ENCODE peak calls at places on chromosome 4, in six cellular contexts. X is NCI-H345; A is head of caudate nucleus; E is psoas muscle; V is breast epithelium; G is stimulated activated CD8-positive, alpha-beta memory T cell treated with anti-CD3 and anti-CD28 coated beads, Interleukin-4, amount 100 ng/mL, for 48 hours. K is an unnamed sample.

GRCh38 chr4:62544428-62544827 is 1344.3 kb downstream of the ADGRL3 start:
- DNase-seq in X (no peak), A (no peak), E (no peak), V (no peak), G (no peak), K (no peak)

GRCh38 chr4:7459471-7459870 is 24.7 kb upstream of the PSAPL1 start:
- DNase-seq in X (no peak), A (no peak), E (no peak), V (no peak), G (no peak), K (no peak)

GRCh38 chr4:23946307-23946706 is 56.5 kb upstream of the PPARGC1A start:
- DNase-seq in X (no peak), A (no peak), E (no peak), V (no peak), G (no peak), K (no peak)

GRCh38 chr4:6221296-6221850 is 21.0 kb upstream of the JAKMIP1 start:
- DNase-seq in X (peak), A (peak), E (no peak), V (no peak), G (no peak), K (no peak)

GRCh38 chr4:116501954-116502353 is 583.4 kb downstream of the TRAM1L1 start:
- DNase-seq in X (no peak), A (no peak), E (no peak), V (no peak), G (no peak), K (no peak)

GRCh38 chr4:168319486-168320019 is 1.0 kb upstream of the DDX60 start:
- DNase-seq in X (no peak), A (no peak), E (no peak), V (no peak), G (no peak), K (no peak)

GRCh38 chr4:115562506-115562905 is 449.1 kb upstream of the NDST4 start:
- DNase-seq in X (no peak), A (no peak), E (no peak), V (no peak), G (no peak), K (no peak)

GRCh38 chr4:73053974-73054480 is 15.5 kb downstream of the COX18 start:
- DNase-seq in X (no peak), A (no peak), E (no peak), V (no peak), G (no peak), K (peak)

GRCh38 chr4:173522160-173522873 is 7.7 kb downstream of the HAND2 start:
- DNase-seq in X (peak), A (no peak), E (peak), V (peak), G (no peak), K (peak)

GRCh38 chr4:172980178-172980577 is 188.4 kb upstream of the GALNT7 start:
- DNase-seq in X (no peak), A (no peak), E (no peak), V (no peak), G (no peak), K (no peak)

GRCh38 chr4:156799121-156799589 is 172.4 kb downstream of the PDGFC start:
- DNase-seq in X (no peak), A (no peak), E (no peak), V (no peak), G (no peak), K (no peak)

GRCh38 chr4:106246441-106246840 is 69.6 kb downstream of the TBCK start:
- DNase-seq in X (no peak), A (no peak), E (no peak), V (no peak), G (no peak), K (no peak)

GRCh38 chr4:55876387-55876786 is 22.9 kb downstream of the EXOC1 start:
- DNase-seq in X (no peak), A (no peak), E (no peak), V (no peak), G (no peak), K (no peak)

GRCh38 chr4:101200561-101200960 is 146.8 kb downstream of the PPP3CA start:
- DNase-seq in X (no peak), A (no peak), E (no peak), V (no peak), G (no peak), K (peak)

GRCh38 chr4:80225628-80226027 is 28.3 kb downstream of the PRDM8 start:
- DNase-seq in X (no peak), A (no peak), E (no peak), V (no peak), G (no peak), K (no peak)

GRCh38 chr4:144615182-144615581 is 30.8 kb upstream of the HHIP start:
- DNase-seq in X (no peak), A (no peak), E (no peak), V (no peak), G (no peak), K (peak)

GRCh38 chr4:82493721-82494425 is 63.5 kb downstream of the ENOPH1 start:
- DNase-seq in X (no peak), A (no peak), E (no peak), V (no peak), G (no peak), K (no peak)

GRCh38 chr4:4560136-4560535 is 18.3 kb upstream of the STX18 start:
- DNase-seq in X (no peak), A (no peak), E (no peak), V (no peak), G (no peak), K (no peak)

GRCh38 chr4:127214001-127214400 is 418.8 kb upstream of the INTU start:
- DNase-seq in X (no peak), A (no peak), E (no peak), V (no peak), G (no peak), K (no peak)

GRCh38 chr4:150769235-150769634 is 187.3 kb downstream of the MAB21L2 start:
- DNase-seq in X (no peak), A (no peak), E (no peak), V (no peak), G (no peak), K (peak)

GRCh38 chr4:172143605-172144314 is 330.6 kb downstream of the GALNTL6 start:
- DNase-seq in X (no peak), A (no peak), E (no peak), V (no peak), G (no peak), K (no peak)

GRCh38 chr4:15769202-15769601 is 8.9 kb upstream of the CD38 start:
- DNase-seq in X (no peak), A (no peak), E (no peak), V (no peak), G (no peak), K (no peak)

GRCh38 chr4:55172694-55173287 is 47.4 kb upstream of the KDR start:
- DNase-seq in X (no peak), A (no peak), E (no peak), V (no peak), G (no peak), K (peak)

GRCh38 chr4:3819210-3819919 is 53.2 kb downstream of the ADRA2C start:
- DNase-seq in X (no peak), A (no peak), E (no peak), V (no peak), G (no peak), K (no peak)

GRCh38 chr4:107666134-107666533 is 53.9 kb downstream of the PAPSS1 start:
- DNase-seq in X (no peak), A (no peak), E (no peak), V (no peak), G (no peak), K (peak)

GRCh38 chr4:8504279-8505007 is 63.9 kb downstream of the TRMT44 start:
- DNase-seq in X (peak), A (no peak), E (no peak), V (peak), G (no peak), K (peak)

GRCh38 chr4:83889802-83890201 is 353.9 kb downstream of the GPAT3 start:
- DNase-seq in X (no peak), A (no peak), E (no peak), V (no peak), G (no peak), K (no peak)

GRCh38 chr4:106986486-106986885 is 49.6 kb downstream of the DKK2 start:
- DNase-seq in X (no peak), A (no peak), E (no peak), V (no peak), G (no peak), K (no peak)

GRCh38 chr4:87009095-87009648 is 74.4 kb downstream of the AFF1 start:
- DNase-seq in X (no peak), A (no peak), E (no peak), V (no peak), G (no peak), K (peak)

GRCh38 chr4:183823394-183823793 is 81.7 kb upstream of the STOX2 start:
- DNase-seq in X (no peak), A (no peak), E (peak), V (no peak), G (no peak), K (no peak)

K was measured in dermis blood vessel endothelial cell.